ENCODE peak calls at places on chromosomes 11 and 22, in five cellular contexts. Y is HCT116; A is choroid plexus epithelial cell; I is upper lobe of right lung; B is CD8-positive, alpha-beta memory T cell. H is an unnamed sample.

GRCh38 chr11:36389811-36390210 is 93.7 kb downstream of the PRR5L start:
- DNase-seq in I (no peak), Y (no peak), B (no peak), A (no peak), H (no peak)

GRCh38 chr11:22930816-22931594 is 70.7 kb upstream of the CCDC179 start:
- DNase-seq in A (no peak), B (no peak), Y (no peak), I (no peak), H (no peak)

GRCh38 chr22:31637375-31637937 is 24.6 kb downstream of the PISD start:
- DNase-seq in A (no peak), I (no peak), B (no peak), Y (no peak), H (no peak)

GRCh38 chr22:28600546-28601143 is 79.0 kb downstream of the TTC28 start:
- DNase-seq in A (peak; percentile 81), B (no peak), I (no peak), Y (peak; percentile 24), H (no peak)

GRCh38 chr11:78332174-78332866 is 85.3 kb downstream of the GAB2 start:
- DNase-seq in A (peak; percentile 36), I (no peak), Y (no peak), B (no peak), H (no peak)

GRCh38 chr22:37148031-37148651 is 1.6 kb downstream of the IL2RB start:
- DNase-seq in A (no peak), I (no peak), B (no peak), Y (no peak), H (peak; percentile 15)

GRCh38 chr11:119772581-119772980 is 43.6 kb upstream of the NECTIN1 start:
- DNase-seq in I (peak; percentile 8), B (no peak), A (no peak), Y (no peak), H (no peak)

GRCh38 chr11:120994460-120994859 is 29.4 kb upstream of the TBCEL start:
- DNase-seq in I (no peak), A (no peak), Y (no peak), B (no peak), H (no peak)

GRCh38 chr11:1122356-1123002 is 35.3 kb upstream of the MUC5AC start:
- DNase-seq in A (no peak), Y (no peak), I (no peak), B (no peak), H (no peak)

GRCh38 chr11:123616505-123617198 is 37.8 kb downstream of the SCN3B start:
- DNase-seq in I (no peak), B (no peak), A (peak; percentile 41), Y (no peak), H (no peak)

GRCh38 chr11:65650547-65651338 is 12.0 kb downstream of the RELA start:
- DNase-seq in B (no peak), Y (no peak), I (peak; percentile 69), A (no peak), H (no peak)

GRCh38 chr22:29706991-29707390 is 12.8 kb upstream of the CABP7 start:
- DNase-seq in A (no peak), I (no peak), B (no peak), Y (no peak), H (no peak)

GRCh38 chr11:22169833-22170232 is 23.1 kb upstream of the ANO5 start:
- DNase-seq in Y (no peak), A (peak; percentile 12), B (no peak), I (no peak), H (no peak)

GRCh38 chr11:73257342-73258103 is 14.6 kb upstream of the P2RY6 start:
- DNase-seq in Y (peak; percentile 27), I (peak; percentile 80), A (peak; percentile 79), B (no peak), H (no peak)

GRCh38 chr11:114078423-114078822 is 18.9 kb downstream of the ZBTB16 start:
- DNase-seq in I (no peak), A (no peak), Y (no peak), B (no peak), H (no peak)

GRCh38 chr22:46686221-46686872 is 51.7 kb downstream of the CERK start:
- DNase-seq in A (no peak), Y (no peak), B (no peak), I (no peak), H (no peak)

GRCh38 chr22:26239561-26239960 is 70.3 kb downstream of the SEZ6L start:
- DNase-seq in B (no peak), A (no peak), Y (no peak), I (no peak), H (no peak)

GRCh38 chr11:126049159-126049558 is 13.5 kb downstream of the CDON start:
- DNase-seq in I (no peak), Y (no peak), A (no peak), B (no peak), H (no peak)

GRCh38 chr22:50151571-50152537 is 18.7 kb upstream of the PANX2 start:
- DNase-seq in A (no peak), I (no peak), Y (no peak), B (no peak), H (no peak)

GRCh38 chr11:30392221-30392784 is 69.4 kb downstream of the ARL14EP start:
- DNase-seq in B (no peak), Y (no peak), A (peak; percentile 25), I (no peak), H (no peak)

GRCh38 chr11:875203-875602 is 32.6 kb downstream of the TSPAN4 start:
- DNase-seq in B (no peak), A (no peak), Y (no peak), I (no peak), H (no peak)

GRCh38 chr22:44445731-44446130 is 52.3 kb downstream of the RTL6 start:
- DNase-seq in Y (no peak), A (no peak), B (no peak), I (peak; percentile 43), H (no peak)

GRCh38 chr11:72578991-72579815 is 95.0 kb downstream of the PDE2A start:
- DNase-seq in Y (no peak), A (no peak), B (no peak), I (peak; percentile 52), H (no peak)

GRCh38 chr11:110339456-110339855 is 43.0 kb upstream of the RDX start:
- DNase-seq in B (no peak), Y (no peak), I (no peak), A (no peak), H (no peak)

GRCh38 chr11:27807594-27807993 is 107.3 kb upstream of the BDNF start:
- DNase-seq in B (no peak), I (no peak), Y (no peak), A (peak; percentile 63), H (no peak)

GRCh38 chr22:36612458-36612857 is 83.5 kb upstream of the EIF3D start:
- DNase-seq in I (no peak), A (no peak), B (no peak), Y (no peak), H (no peak)

GRCh38 chr11:117468888-117469287 is 141.2 kb downstream of the CEP164 start:
- DNase-seq in A (no peak), Y (no peak), I (no peak), B (no peak), H (no peak)

GRCh38 chr11:61922539-61922938 is 5.2 kb upstream of the RAB3IL1 start:
- DNase-seq in B (no peak), I (no peak), Y (no peak), A (peak; percentile 57), H (no peak)
- H3K4me3 ChIP-seq in B (no peak overlapping the region), I (no peak overlapping the region), Y (no peak overlapping the region), A (no peak overlapping the region), H (no peak overlapping the region)

GRCh38 chr22:41381329-41382097 is at the start of gene TEF:
- DNase-seq in B (peak; percentile 97), Y (peak; percentile 95), A (peak; percentile 99), I (peak; percentile 100), H (peak; percentile 96)
- H3K4me3 ChIP-seq in B (peak within 1 kb of the TSS; percentile 75), Y (peak within 1 kb of the TSS; percentile 52), A (peak within 1 kb of the TSS; percentile 70), I (peak within 1 kb of the TSS; percentile 88), H (peak within 1 kb of the TSS; percentile 80)

GRCh38 chr11:34977039-34977906 is 60.9 kb downstream of the PDHX start:
- DNase-seq in A (peak; percentile 68), I (no peak), Y (peak; percentile 33), B (no peak), H (no peak)
- H3K4me3 ChIP-seq in A (no peak overlapping the region), I (no peak overlapping the region), Y (no peak overlapping the region), B (no peak overlapping the region), H (no peak overlapping the region)

GRCh38 chr11:134763030-134763388 is 351.0 kb upstream of the B3GAT1 start:
- DNase-seq in B (no peak), Y (no peak), A (no peak), I (no peak), H (no peak)
- H3K4me3 ChIP-seq in B (no peak overlapping the region), Y (no peak overlapping the region), A (no peak overlapping the region), I (no peak overlapping the region), H (no peak overlapping the region)

GRCh38 chr11:67484847-67485311 is 2.1 kb downstream of the AIP start:
- DNase-seq in Y (no peak), B (peak; percentile 57), I (no peak), A (no peak), H (peak; percentile 54)

GRCh38 chr11:67483498-67483798 is 622 bp downstream of the AIP start:
- DNase-seq in A (no peak), B (no peak), I (no peak), Y (no peak), H (no peak)

GRCh38 chr11:67482736-67483497 is at the start of gene AIP:
- DNase-seq in I (peak; percentile 97), B (peak; percentile 96), A (peak; percentile 99), Y (peak; percentile 96), H (peak; percentile 96)

GRCh38 chr11:67483901-67484665 is 1.3 kb downstream of the AIP start:
- DNase-seq in A (no peak), I (no peak), B (peak; percentile 31), Y (no peak), H (peak; percentile 26)

GRCh38 chr11:67482275-67482735 is 521 bp upstream of the AIP start:
- DNase-seq in I (no peak), B (no peak), A (no peak), Y (no peak), H (no peak)
- H3K4me3 ChIP-seq in I (peak overlapping the region; percentile 62), B (peak overlapping the region; percentile 96), A (peak overlapping the region; percentile 73), Y (peak overlapping the region; percentile 51), H (peak overlapping the region; percentile 58)

GRCh38 chr11:128619540-128620305 is 32.4 kb upstream of the ETS1 start:
- DNase-seq in I (no peak), A (no peak), Y (no peak), B (no peak), H (no peak)
- H3K4me3 ChIP-seq in I (no peak overlapping the region), A (no peak overlapping the region), Y (no peak overlapping the region), B (no peak overlapping the region), H (no peak overlapping the region)